ENCODE peak calls at places on chromosomes 7 and 10, in six cellular contexts. A is brain microvascular endothelial cell, Z is fibroblast of lung, G is T-cell, I is astrocyte of the spinal cord, D is AG08396. H is an unnamed sample.
A peak's percentile ranks its signal among the peaks of the same experiment; 100 is the strongest.

GRCh38 chr7:118372530-118372929 is 148.0 kb downstream of the ANKRD7 start:
- DNase-seq in A (no peak), Z (peak; percentile 68), G (no peak), I (peak; percentile 47), D (no peak), H (no peak)

GRCh38 chr10:86264481-86265231 is 101.9 kb downstream of the GRID1 start:
- DNase-seq in A (no peak), Z (no peak), G (no peak), I (no peak), D (no peak), H (no peak)

GRCh38 chr10:33273295-33274002 is 61.0 kb downstream of the NRP1 start:
- DNase-seq in A (peak; percentile 90), Z (peak; percentile 96), G (no peak), I (peak; percentile 94), D (peak; percentile 83), H (peak; percentile 98)

GRCh38 chr10:78520737-78521430 is 487.2 kb downstream of the RPS24 start:
- DNase-seq in A (peak; percentile 12), Z (peak; percentile 62), G (no peak), I (peak; percentile 42), D (no peak), H (peak; percentile 58)

GRCh38 chr7:92680458-92680857 is 90.3 kb upstream of the FAM133B start:
- DNase-seq in A (peak; percentile 57), Z (no peak), G (no peak), I (peak; percentile 38), D (no peak), H (no peak)

GRCh38 chr10:133455196-133455595 is 1.5 kb downstream of the SCART1 start:
- DNase-seq in A (no peak), Z (no peak), G (no peak), I (no peak), D (no peak), H (no peak)

GRCh38 chr7:100159099-100159623 is 638 bp upstream of the TRAPPC14 start:
- DNase-seq in A (no peak), Z (no peak), G (no peak), I (no peak), D (no peak), H (no peak)

GRCh38 chr10:97069576-97070362 is 116.0 kb downstream of the SLIT1 start:
- DNase-seq in A (peak; percentile 22), Z (peak; percentile 6), G (no peak), I (peak; percentile 24), D (no peak), H (peak; percentile 8)

GRCh38 chr7:157767466-157767865 is 430.7 kb downstream of the DNAJB6 start:
- DNase-seq in A (no peak), Z (no peak), G (no peak), I (no peak), D (no peak), H (no peak)

GRCh38 chr10:69829792-69830191 is 28.1 kb downstream of the COL13A1 start:
- DNase-seq in A (no peak), Z (no peak), G (no peak), I (no peak), D (no peak), H (no peak)

GRCh38 chr10:71770789-71771188 is 2.5 kb downstream of the VSIR start:
- DNase-seq in A (no peak), Z (no peak), G (no peak), I (no peak), D (no peak), H (no peak)

GRCh38 chr10:62426086-62426485 is 51.9 kb downstream of the ZNF365 start:
- DNase-seq in A (no peak), Z (peak; percentile 83), G (no peak), I (peak; percentile 36), D (no peak), H (peak; percentile 33)

GRCh38 chr7:127322351-127322750 is 69.6 kb upstream of the GRM8 start:
- DNase-seq in A (no peak), Z (no peak), G (no peak), I (no peak), D (no peak), H (no peak)

GRCh38 chr7:31114593-31115343 is 62.7 kb downstream of the ADCYAP1R1 start:
- DNase-seq in A (peak; percentile 54), Z (peak; percentile 54), G (no peak), I (peak; percentile 50), D (peak; percentile 50), H (peak; percentile 39)

GRCh38 chr10:6346621-6347020 is 143.9 kb downstream of the PFKFB3 start:
- DNase-seq in A (no peak), Z (peak; percentile 23), G (no peak), I (no peak), D (no peak), H (no peak)

GRCh38 chr7:86647340-86648094 is 3.8 kb downstream of the GRM3 start:
- DNase-seq in A (no peak), Z (no peak), G (no peak), I (no peak), D (no peak), H (no peak)

GRCh38 chr7:106417273-106417902 is 132.6 kb upstream of the NAMPT start:
- DNase-seq in A (no peak), Z (no peak), G (no peak), I (no peak), D (no peak), H (no peak)